ENCODE peak calls at places on chromosomes 2 and 18, in seven cellular contexts. W is ovary; D is psoas muscle; I is fibroblast of lung; J is small intestine; H is CD8-positive, alpha-beta memory T cell; C is CD4-positive, CD25-positive, alpha-beta regulatory T cell. Y is an unnamed sample. For H3K4me1, the result is how much of the 10 kb centered on the place peaks cover.

GRCh38 chr2:159547031-159547430 is 69.3 kb downstream of the BAZ2B start:
- DNase-seq in I (no peak), C (no peak), W (no peak), J (no peak), H (no peak), D (no peak), Y (no peak)

GRCh38 chr2:85539361-85540130 is 578 bp downstream of the MAT2A start:
- DNase-seq in W (peak), I (peak), D (peak), J (peak), H (peak), C (peak), Y (peak)

GRCh38 chr18:53698907-53699306 is 525.6 kb downstream of the MBD2 start:
- DNase-seq in H (no peak), C (no peak), W (no peak), J (no peak), D (no peak), I (no peak), Y (no peak)

GRCh38 chr2:150487537-150488429 is at the start of gene RND3:
- DNase-seq in D (peak), I (peak), J (peak), C (peak), H (no peak), W (peak), Y (peak)

GRCh38 chr18:63320690-63321265 is 1.2 kb upstream of the BCL2 start:
- DNase-seq in W (peak), C (no peak), I (peak), D (peak), J (peak), H (no peak), Y (no peak)

GRCh38 chr2:177265386-177265690 is 811 bp upstream of the NFE2L2 start:
- DNase-seq in W (peak), I (peak), C (no peak), D (no peak), H (no peak), J (no peak), Y (peak)

GRCh38 chr2:218026676-218027425 is 24.1 kb upstream of the TNS1 start:
- DNase-seq in W (no peak), C (no peak), H (no peak), J (no peak), I (no peak), D (no peak), Y (peak)

GRCh38 chr2:215903208-215903607 is 110.1 kb downstream of the MREG start:
- DNase-seq in J (no peak), D (no peak), I (no peak), W (no peak), C (no peak), H (no peak), Y (no peak)

GRCh38 chr2:177306550-177306949 is 42.0 kb upstream of the NFE2L2 start:
- DNase-seq in J (no peak), C (no peak), H (no peak), D (no peak), I (no peak), W (peak), Y (no peak)

GRCh38 chr2:2324119-2324518 is 7.0 kb downstream of the MYT1L start:
- DNase-seq in W (no peak), J (no peak), H (no peak), D (no peak), I (no peak), C (no peak), Y (no peak)

GRCh38 chr2:122993592-122993991 is 1031.5 kb upstream of the CNTNAP5 start:
- DNase-seq in H (no peak), J (no peak), D (no peak), C (no peak), I (no peak), W (no peak), Y (no peak)

GRCh38 chr2:122999823-123000222 is 1025.3 kb upstream of the CNTNAP5 start:
- DNase-seq in I (no peak), C (no peak), W (no peak), H (no peak), D (no peak), J (no peak), Y (no peak)

GRCh38 chr2:122999258-122999657 is 1025.8 kb upstream of the CNTNAP5 start:
- DNase-seq in H (no peak), I (no peak), J (no peak), C (no peak), D (no peak), W (no peak), Y (no peak)
- H3K4me3 ChIP-seq in H (no peak), I (no peak), J (no peak), C (no peak), D (no peak), W (no peak), Y (no peak)

GRCh38 chr2:70939001-70939846 is 3.5 kb downstream of the ATP6V1B1 start:
- DNase-seq in J (no peak), I (no peak), C (no peak), H (no peak), D (no peak), W (no peak), Y (peak)

GRCh38 chr2:70936979-70937811 is 1.5 kb downstream of the ATP6V1B1 start:
- DNase-seq in J (no peak), D (no peak), H (no peak), I (no peak), C (no peak), W (no peak), Y (peak)

GRCh38 chr2:70937866-70938579 is 2.3 kb downstream of the ATP6V1B1 start:
- DNase-seq in J (no peak), I (no peak), D (no peak), W (no peak), H (no peak), C (no peak), Y (peak)

GRCh38 chr2:70939847-70940580 is 4.3 kb downstream of the ATP6V1B1 start:
- DNase-seq in J (no peak), D (no peak), C (no peak), I (no peak), H (no peak), W (no peak), Y (peak)

GRCh38 chr2:70938580-70938938 is 2.9 kb downstream of the ATP6V1B1 start:
- DNase-seq in W (no peak), H (no peak), D (no peak), J (no peak), C (no peak), I (no peak), Y (peak)
- H3K4me1 ChIP-seq in W (under half), H (under half), D (under half), J (under half), C (under half), I (under half), Y (under half)

GRCh38 chr2:64721326-64721633 is 67.6 kb upstream of the SERTAD2 start:
- DNase-seq in J (no peak), H (no peak), I (no peak), W (no peak), C (no peak), D (no peak), Y (no peak)
- H3K4me3 ChIP-seq in J (no peak), H (no peak), I (no peak), W (no peak), C (no peak), D (no peak), Y (no peak)

GRCh38 chr2:38521835-38522234 is 80.9 kb downstream of the HNRNPLL start:
- DNase-seq in D (no peak), H (no peak), W (no peak), C (no peak), J (no peak), I (no peak), Y (no peak)
- H3K4me1 ChIP-seq in D (under half), H (under half), W (under half), C (under half), J (under half), I (under half), Y (under half)

GRCh38 chr18:78981652-78981955 is 2.0 kb downstream of the SALL3 start:
- DNase-seq in J (no peak), W (no peak), C (no peak), D (no peak), I (no peak), H (no peak), Y (no peak)
- H3K4me3 ChIP-seq in J (no peak), W (no peak), C (no peak), D (no peak), I (no peak), H (no peak), Y (peak)